ENCODE peak calls at places on chromosomes 1 and 21, in seven cellular contexts. W is activated CD4-positive, alpha-beta T cell treated with anti-CD3 and anti-CD28 coated beads for 24 hours; L is heart left ventricle; X is HepG2; I is HAP-1; Y is pancreas; F is hypothalamus. O is an unnamed sample.

GRCh38 chr1:42035205-42035829 is 116.6 kb upstream of the HIVEP3 start:
- DNase-seq in I (peak; percentile 50), W (no peak), F (peak; percentile 89), L (peak; percentile 73), X (no peak), Y (peak; percentile 63), O (peak; percentile 22)

GRCh38 chr1:38848069-38848468 is 11.5 kb downstream of the RRAGC start:
- DNase-seq in I (no peak), Y (no peak), F (no peak), W (no peak), L (no peak), X (no peak), O (no peak)

GRCh38 chr1:230710543-230710904 is 3.4 kb downstream of the AGT start:
- DNase-seq in X (no peak), W (no peak), F (no peak), Y (no peak), I (no peak), L (no peak), O (no peak)

GRCh38 chr1:162207862-162208261 is 138.4 kb downstream of the NOS1AP start:
- DNase-seq in L (no peak), Y (no peak), I (no peak), X (no peak), W (no peak), F (no peak), O (no peak)

GRCh38 chr1:205256956-205257615 is 29.3 kb downstream of the TMCC2 start:
- DNase-seq in W (no peak), L (no peak), Y (no peak), F (no peak), X (no peak), I (no peak), O (no peak)

GRCh38 chr1:205275133-205275532 is 46.4 kb downstream of the NUAK2 start:
- DNase-seq in X (no peak), Y (peak; percentile 88), W (no peak), I (no peak), L (no peak), F (no peak), O (peak; percentile 39)

GRCh38 chr1:110212165-110213142 is 2.3 kb downstream of the KCNC4 start:
- DNase-seq in L (no peak), Y (peak; percentile 36), I (peak; percentile 28), F (no peak), W (no peak), X (no peak), O (no peak)

GRCh38 chr1:53182111-53182593 is 14.5 kb upstream of the CPT2 start:
- DNase-seq in L (peak; percentile 78), I (peak; percentile 92), X (peak; percentile 78), Y (peak; percentile 83), F (peak; percentile 4), W (peak; percentile 75), O (peak; percentile 32)

GRCh38 chr1:68361511-68361910 is 88.2 kb downstream of the RPE65 start:
- DNase-seq in L (no peak), X (no peak), Y (no peak), W (no peak), F (no peak), I (no peak), O (no peak)

GRCh38 chr1:39174400-39175081 is 30.0 kb upstream of the MACF1 start:
- DNase-seq in L (no peak), I (no peak), Y (no peak), F (no peak), X (no peak), W (no peak), O (no peak)

GRCh38 chr1:161801955-161802354 is 35.8 kb downstream of the ATF6 start:
- DNase-seq in I (no peak), F (no peak), L (no peak), W (no peak), X (no peak), Y (no peak), O (no peak)

GRCh38 chr1:151935154-151935553 is 25.8 kb upstream of the THEM4 start:
- DNase-seq in L (no peak), W (no peak), I (no peak), X (no peak), Y (no peak), F (no peak), O (no peak)

GRCh38 chr1:115337276-115337632 is 795 bp downstream of the NGF start:
- DNase-seq in Y (no peak), L (no peak), X (no peak), W (no peak), I (no peak), F (no peak), O (no peak)

GRCh38 chr1:198151688-198152087 is 5.1 kb upstream of the NEK7 start:
- DNase-seq in Y (no peak), L (no peak), X (no peak), W (no peak), I (no peak), F (no peak), O (no peak)

GRCh38 chr1:89905391-89906058 is 84.7 kb downstream of the LRRC8D start:
- DNase-seq in X (no peak), Y (no peak), L (no peak), W (no peak), F (no peak), I (no peak), O (no peak)

GRCh38 chr21:36048357-36048756 is 12.0 kb downstream of the SETD4 start:
- DNase-seq in W (no peak), Y (no peak), L (no peak), I (no peak), X (no peak), F (no peak), O (no peak)

GRCh38 chr1:53336146-53336545 is 8.3 kb upstream of the LRP8 start:
- DNase-seq in F (no peak), W (no peak), I (peak; percentile 4), Y (no peak), L (no peak), X (no peak), O (no peak)

GRCh38 chr1:31714442-31715096 is 10.8 kb upstream of the COL16A1 start:
- DNase-seq in L (peak; percentile 86), X (peak; percentile 39), F (no peak), Y (peak; percentile 28), I (peak; percentile 79), W (no peak), O (peak; percentile 77)

GRCh38 chr1:164560504-164560903 is 1.5 kb downstream of the PBX1 start:
- DNase-seq in L (no peak), W (no peak), X (no peak), I (no peak), F (no peak), Y (no peak), O (no peak)

GRCh38 chr1:11051781-11052510 is 4.9 kb upstream of the MASP2 start:
- DNase-seq in W (no peak), F (no peak), Y (no peak), I (peak; percentile 72), X (no peak), L (no peak), O (no peak)

GRCh38 chr1:169307176-169307575 is 60.4 kb downstream of the NME7 start:
- DNase-seq in L (no peak), X (no peak), I (no peak), Y (no peak), W (no peak), F (no peak), O (no peak)

GRCh38 chr1:9680828-9681227 is 29.3 kb downstream of the PIK3CD start:
- DNase-seq in Y (no peak), I (no peak), X (no peak), F (no peak), L (no peak), W (no peak), O (no peak)

GRCh38 chr1:175678471-175678870 is 64.9 kb downstream of the TNR start:
- DNase-seq in I (no peak), X (no peak), Y (no peak), W (no peak), L (no peak), F (no peak), O (no peak)

O was measured in gastrocnemius medialis.